ENCODE peak calls at places on chromosomes 1 and 21, in four cellular contexts. N is aorta, A is adipocyte, D is ovary. G is an unnamed sample.

GRCh38 chr1:220565670-220566069 is 37.7 kb downstream of the MARK1 start:
- DNase-seq in N (no peak), A (no peak), D (no peak), G (no peak)

GRCh38 chr1:219442575-219442974 is 170.3 kb downstream of the ZC3H11B start:
- DNase-seq in N (no peak), A (no peak), D (no peak), G (no peak)

GRCh38 chr1:55170426-55170825 is 44.7 kb downstream of the USP24 start:
- DNase-seq in N (no peak), A (no peak), D (no peak), G (no peak)

GRCh38 chr21:18620421-18620820 is 216.8 kb upstream of the TMPRSS15 start:
- DNase-seq in N (no peak), A (no peak), D (no peak), G (no peak)

GRCh38 chr1:33713058-33713877 is 150.6 kb upstream of the HMGB4 start:
- DNase-seq in N (no peak), A (no peak), D (no peak), G (no peak)

GRCh38 chr1:47534417-47534816 is 96.6 kb downstream of the FOXD2 start:
- DNase-seq in N (no peak), A (peak; percentile 14), D (no peak), G (peak; percentile 32)

GRCh38 chr1:167492509-167492910 is 25.8 kb downstream of the CD247 start:
- DNase-seq in N (no peak), A (no peak), D (no peak), G (no peak)

GRCh38 chr1:228399531-228400236 is 7.0 kb downstream of the TRIM11 start:
- DNase-seq in N (no peak), A (no peak), D (no peak), G (no peak)

GRCh38 chr1:196309386-196309785 is 298.9 kb downstream of the KCNT2 start:
- DNase-seq in N (no peak), A (peak; percentile 70), D (no peak), G (no peak)

GRCh38 chr21:40433575-40433974 is 413.4 kb downstream of the DSCAM start:
- DNase-seq in N (no peak), A (no peak), D (no peak), G (no peak)

GRCh38 chr1:167221126-167221803 is 579 bp downstream of the POU2F1 start:
- DNase-seq in N (no peak), A (peak; percentile 56), D (peak; percentile 62), G (peak; percentile 76)

GRCh38 chr1:108050911-108051624 is 86.1 kb upstream of the VAV3 start:
- DNase-seq in N (no peak), A (no peak), D (no peak), G (no peak)

GRCh38 chr1:7584643-7585042 is 186.5 kb upstream of the VAMP3 start:
- DNase-seq in N (peak; percentile 51), A (no peak), D (peak; percentile 5), G (no peak)

GRCh38 chr21:25199944-25200343 is 407.3 kb downstream of the MRPL39 start:
- DNase-seq in N (no peak), A (no peak), D (no peak), G (no peak)

GRCh38 chr1:228363686-228364067 is 43.0 kb downstream of the TRIM11 start:
- DNase-seq in N (peak; percentile 50), A (no peak), D (peak; percentile 10), G (peak; percentile 64)

GRCh38 chr1:210252621-210253041 is 20.0 kb downstream of the SERTAD4 start:
- DNase-seq in N (no peak), A (no peak), D (no peak), G (peak; percentile 82)

GRCh38 chr1:180631766-180632325 is at the start of gene XPR1:
- DNase-seq in N (peak; percentile 99), A (peak; percentile 100), D (peak; percentile 97), G (peak; percentile 99)

GRCh38 chr1:203306970-203307541 is 1.7 kb downstream of the BTG2 start:
- DNase-seq in N (peak; percentile 83), A (no peak), D (peak; percentile 58), G (peak; percentile 74)

GRCh38 chr1:168726311-168726710 is 2.7 kb downstream of the DPT start:
- DNase-seq in N (no peak), A (no peak), D (peak; percentile 45), G (peak; percentile 17)

GRCh38 chr1:229203030-229203751 is 67.7 kb upstream of the RAB4A start:
- DNase-seq in N (no peak), A (no peak), D (no peak), G (no peak)

GRCh38 chr1:22207605-22208264 is 64.8 kb upstream of the WNT4 start:
- DNase-seq in N (peak; percentile 59), A (peak; percentile 28), D (no peak), G (no peak)

GRCh38 chr1:97074771-97075170 is 353.2 kb downstream of the PTBP2 start:
- DNase-seq in N (no peak), A (no peak), D (no peak), G (no peak)

GRCh38 chr1:213719462-213719861 is 268.3 kb upstream of the PROX1 start:
- DNase-seq in N (no peak), A (no peak), D (no peak), G (no peak)

GRCh38 chr1:88729297-88729696 is 45.2 kb downstream of the PKN2 start:
- DNase-seq in N (no peak), A (no peak), D (no peak), G (no peak)

GRCh38 chr1:10193340-10193739 is 17.0 kb upstream of the KIF1B start:
- DNase-seq in N (no peak), A (no peak), D (no peak), G (no peak)

GRCh38 chr1:36161656-36162531 is 5.9 kb downstream of the MAP7D1 start:
- DNase-seq in N (no peak), A (no peak), D (no peak), G (peak; percentile 56)

GRCh38 chr1:171191992-171192391 is 6.9 kb downstream of the FMO2 start:
- DNase-seq in N (no peak), A (no peak), D (no peak), G (no peak)

GRCh38 chr1:100077525-100077924 is 55.2 kb downstream of the SASS6 start:
- DNase-seq in N (no peak), A (no peak), D (no peak), G (peak; percentile 23)

GRCh38 chr21:35995522-35996088 is 64.7 kb downstream of the SETD4 start:
- DNase-seq in N (no peak), A (no peak), D (no peak), G (no peak)

DNA sequence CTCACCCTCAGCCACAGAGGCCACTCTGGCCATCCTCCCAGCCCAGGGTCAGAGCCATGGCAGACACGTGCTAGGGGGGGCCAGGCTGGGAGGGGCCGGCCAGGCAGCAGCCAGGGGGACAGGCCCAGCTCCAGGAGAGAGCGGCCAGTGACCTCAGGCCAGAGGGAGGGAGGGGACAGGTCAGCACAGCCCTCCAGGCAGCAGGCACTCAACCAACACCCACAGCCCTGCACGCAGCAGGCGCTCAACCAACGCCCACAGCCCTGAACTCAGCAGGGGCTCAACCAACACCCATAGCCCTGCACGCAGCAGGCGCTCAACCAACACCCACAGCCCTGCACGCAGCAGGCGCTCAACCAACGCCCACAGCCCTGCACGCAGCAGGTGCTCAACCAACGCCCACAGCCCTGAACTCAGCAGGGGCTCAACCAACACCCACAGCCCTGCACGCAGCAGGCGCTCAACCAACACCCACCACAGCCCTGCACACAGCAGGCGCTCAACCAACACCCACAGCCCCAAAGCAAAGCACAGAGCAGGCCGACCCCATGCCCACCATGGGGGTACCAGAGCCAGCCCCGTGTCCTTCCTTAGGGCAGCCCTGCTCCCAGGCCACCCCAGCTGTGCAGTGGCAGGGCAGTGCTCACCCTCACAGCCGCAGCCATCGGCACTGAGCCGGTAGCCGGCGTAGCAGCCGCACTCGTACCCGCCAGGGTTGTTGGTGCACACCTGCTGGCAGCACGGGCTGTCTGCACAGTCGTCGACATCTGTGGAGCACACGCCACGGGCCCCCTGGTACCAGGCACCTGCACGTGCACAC is 55.9 kb downstream of the ARHGEF16 start:
- DNase-seq in N (no peak), A (no peak), D (no peak), G (no peak)
- H3K27me3 ChIP-seq in N (no peaks in the 10 kb centered on the region), A (no peaks in the 10 kb centered on the region), D (no peaks in the 10 kb centered on the region), G (no peaks in the 10 kb centered on the region)

GRCh38 chr1:19009882-19010321 is 53.4 kb upstream of the IFFO2 start:
- DNase-seq in N (no peak), A (peak; percentile 37), D (no peak), G (no peak)

GRCh38 chr1:19007491-19008441 is 51.3 kb upstream of the IFFO2 start:
- DNase-seq in N (no peak), A (no peak), D (no peak), G (no peak)

GRCh38 chr1:19010995-19011696 is 54.7 kb upstream of the IFFO2 start:
- DNase-seq in N (peak; percentile 93), A (peak; percentile 98), D (peak; percentile 46), G (peak; percentile 86)

GRCh38 chr1:19010503-19010902 is 54.0 kb upstream of the IFFO2 start:
- DNase-seq in N (no peak), A (no peak), D (no peak), G (no peak)

DNA sequence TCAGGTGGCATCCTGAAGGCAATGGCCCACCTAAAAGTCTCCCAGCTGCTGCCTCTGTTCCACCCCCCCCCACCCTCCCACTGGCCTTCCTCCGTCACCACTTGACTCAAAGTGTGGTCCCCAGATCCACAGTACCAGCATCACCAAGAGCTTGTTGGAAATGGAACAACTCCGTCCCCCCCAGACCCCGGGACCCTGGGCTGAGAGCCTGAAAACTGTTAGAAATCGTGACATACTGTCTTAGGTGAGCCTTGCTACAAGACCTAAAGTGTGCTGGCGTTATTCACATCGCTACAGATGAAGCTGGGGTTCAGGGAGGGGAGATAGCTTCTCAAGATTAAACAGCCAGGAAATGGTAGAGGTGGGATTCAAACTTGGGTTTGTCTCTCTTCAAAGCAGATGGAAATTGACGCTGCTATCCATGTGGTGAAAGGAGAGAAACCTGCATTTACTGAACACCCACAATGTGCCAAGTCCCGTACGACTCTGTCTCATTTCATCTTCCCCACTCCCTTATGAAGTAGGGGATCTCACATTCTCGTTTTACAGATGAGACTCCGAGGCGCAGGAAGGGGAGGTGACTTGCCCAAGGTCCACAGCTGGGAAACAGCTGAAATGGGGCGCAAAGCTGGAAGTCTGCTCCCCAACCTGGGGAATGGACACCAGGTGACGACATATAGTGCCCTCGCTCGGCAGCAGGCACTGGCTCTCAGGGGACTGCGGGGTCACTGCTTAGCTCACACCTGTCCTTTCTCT is 52.8 kb upstream of the IFFO2 start:
- DNase-seq in N (no peak), A (no peak), D (no peak), G (no peak)
- H3K4me1 ChIP-seq in N (peaks cover 4% of the 10 kb centered on the region), A (peaks cover 44% of the 10 kb centered on the region), D (peaks cover 2% of the 10 kb centered on the region), G (peaks cover 2% of the 10 kb centered on the region)

DNA sequence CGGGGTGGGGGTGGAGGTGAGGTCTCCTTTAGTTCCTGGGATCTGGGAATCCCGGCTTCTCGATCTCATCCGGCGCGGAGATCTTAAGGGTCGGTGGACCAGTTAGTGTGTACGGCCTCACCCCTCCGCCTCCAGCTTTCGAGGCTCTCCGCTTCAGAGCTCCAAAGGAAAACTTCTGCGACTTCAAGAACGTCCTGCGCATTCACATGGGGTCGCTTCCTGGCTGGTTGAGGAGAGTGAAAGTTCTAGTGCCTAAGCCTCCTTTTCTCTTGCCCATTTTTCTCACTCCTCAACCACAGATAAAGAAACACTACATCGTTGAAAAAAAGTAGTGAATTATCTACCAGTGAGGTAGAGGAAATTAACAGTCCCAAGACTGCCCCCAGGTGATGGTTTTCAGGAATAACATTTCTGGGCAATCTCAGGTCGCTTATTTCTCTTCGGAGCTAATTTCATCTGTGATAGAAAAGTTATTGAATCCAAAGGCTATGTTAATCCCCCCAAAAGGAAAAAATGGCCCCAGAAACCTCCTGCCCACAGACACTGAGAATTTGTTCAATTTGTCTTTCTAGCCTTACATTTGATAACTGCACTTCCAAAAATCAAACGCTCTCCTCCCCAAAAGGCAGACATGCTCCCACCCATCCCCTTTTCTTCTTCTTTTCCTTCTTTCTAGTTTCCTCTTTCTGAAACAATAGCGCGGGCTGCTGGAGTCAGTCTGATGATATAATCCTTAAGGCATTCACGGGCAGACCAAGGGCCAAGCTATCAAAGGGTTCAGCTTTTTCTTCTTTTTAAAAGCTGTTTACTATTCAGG is 20.5 kb upstream of the TBX15 start:
- DNase-seq in N (no peak), A (peak; percentile 63), D (no peak), G (no peak)
- H3K4me3 ChIP-seq in N (no peak overlapping the region), A (peak overlapping the region; percentile 76), D (peak overlapping the region; percentile 27), G (peak overlapping the region; percentile 35)

GRCh38 chr1:101284622-101285218 is 47.9 kb downstream of the S1PR1 start:
- DNase-seq in N (no peak), A (no peak), D (no peak), G (no peak)
- H3K27me3 ChIP-seq in N (no peaks in the 10 kb centered on the region), A (peaks cover 17% of the 10 kb centered on the region), D (no peaks in the 10 kb centered on the region), G (no peaks in the 10 kb centered on the region)

G was measured in right cardiac atrium.